ENCODE peak calls at places on chromosomes 5 and 9, in seven cellular contexts. C is adipocyte; L is tibial artery; E is CD4-positive, CD25-positive, alpha-beta regulatory T cell; F is CD8-positive, alpha-beta memory T cell; X is A549; V is CD8-positive, alpha-beta T cell. Z is an unnamed sample.

GRCh38 chr5:56314536-56314935 is 81.4 kb upstream of the ANKRD55 start:
- DNase-seq in C (peak; percentile 22), L (no peak), E (no peak), F (no peak), X (peak; percentile 46), V (no peak), Z (no peak)

GRCh38 chr5:107607656-107608368 is 62.9 kb downstream of the EFNA5 start:
- DNase-seq in C (no peak), L (no peak), E (no peak), F (no peak), X (no peak), V (no peak), Z (no peak)

GRCh38 chr9:135798303-135798585 is 96.3 kb downstream of the KCNT1 start:
- DNase-seq in C (no peak), L (no peak), E (no peak), F (no peak), X (no peak), V (no peak), Z (no peak)

GRCh38 chr5:14893351-14893750 is 21.8 kb upstream of the ANKH start:
- DNase-seq in C (no peak), L (no peak), E (no peak), F (no peak), X (no peak), V (no peak), Z (no peak)

GRCh38 chr9:70962761-70963445 is 158.5 kb downstream of the TRPM3 start:
- DNase-seq in C (no peak), L (no peak), E (no peak), F (no peak), X (no peak), V (no peak), Z (no peak)

GRCh38 chr9:93297659-93298497 is 113.9 kb downstream of the WNK2 start:
- DNase-seq in C (no peak), L (no peak), E (no peak), F (no peak), X (no peak), V (no peak), Z (no peak)

GRCh38 chr5:44048268-44048984 is 340.8 kb downstream of the FGF10 start:
- DNase-seq in C (peak; percentile 0), L (no peak), E (no peak), F (no peak), X (no peak), V (no peak), Z (no peak)

GRCh38 chr5:104198156-104198555 is 635.6 kb upstream of the NUDT12 start:
- DNase-seq in C (no peak), L (no peak), E (no peak), F (no peak), X (no peak), V (no peak), Z (no peak)

GRCh38 chr5:89436464-89436863 is 553.5 kb upstream of the MEF2C start:
- DNase-seq in C (no peak), L (no peak), E (no peak), F (no peak), X (no peak), V (no peak), Z (no peak)

GRCh38 chr5:72648511-72648910 is 141.3 kb upstream of the ZNF366 start:
- DNase-seq in C (no peak), L (no peak), E (no peak), F (no peak), X (no peak), V (no peak), Z (no peak)

GRCh38 chr5:171898379-171898778 is 108.1 kb downstream of the FBXW11 start:
- DNase-seq in C (peak; percentile 54), L (no peak), E (no peak), F (no peak), X (no peak), V (no peak), Z (no peak)

GRCh38 chr9:129432255-129432654 is 188.6 kb downstream of the C9orf50 start:
- DNase-seq in C (no peak), L (no peak), E (no peak), F (no peak), X (no peak), V (no peak), Z (no peak)
- H3K4me1 ChIP-seq in C (peaks cover 8% of the 10 kb centered on the region), L (peaks cover 19% of the 10 kb centered on the region), E (peaks cover 9% of the 10 kb centered on the region), F (peaks cover 6% of the 10 kb centered on the region), X (no peaks in the 10 kb centered on the region), V (peaks cover 6% of the 10 kb centered on the region), Z (peaks cover 9% of the 10 kb centered on the region)

GRCh38 chr9:35538361-35539234 is 48.7 kb downstream of the RUSC2 start:
- DNase-seq in C (peak; percentile 76), L (peak; percentile 81), E (no peak), F (no peak), X (no peak), V (no peak), Z (no peak)
- H3K4me3 ChIP-seq in C (peak overlapping the region; percentile 72), L (peak overlapping the region; percentile 34), E (no peak overlapping the region), F (no peak overlapping the region), X (no peak overlapping the region), V (no peak overlapping the region), Z (no peak overlapping the region)

GRCh38 chr5:173777669-173778068 is 110.5 kb upstream of the CPEB4 start:
- DNase-seq in C (no peak), L (no peak), E (no peak), F (no peak), X (no peak), V (no peak), Z (no peak)
- H3K4me1 ChIP-seq in C (peaks cover 18% of the 10 kb centered on the region), L (peaks cover 17% of the 10 kb centered on the region), E (peaks cover 16% of the 10 kb centered on the region), F (peaks cover 12% of the 10 kb centered on the region), X (peaks cover 40% of the 10 kb centered on the region), V (peaks cover 6% of the 10 kb centered on the region), Z (no peaks in the 10 kb centered on the region)

GRCh38 chr5:177429248-177430045 is 3.0 kb downstream of the GRK6 start:
- DNase-seq in C (no peak), L (peak; percentile 66), E (peak; percentile 70), F (peak; percentile 82), X (no peak), V (peak; percentile 86), Z (peak; percentile 76)
- H3K4me3 ChIP-seq in C (no peak overlapping the region), L (no peak overlapping the region), E (peak overlapping the region; percentile 83), F (peak overlapping the region; percentile 88), X (no peak overlapping the region), V (peak overlapping the region; percentile 98), Z (peak overlapping the region; percentile 62)

GRCh38 chr9:134296301-134297081 is 29.8 kb upstream of the RXRA start:
- DNase-seq in C (no peak), L (no peak), E (no peak), F (no peak), X (no peak), V (no peak), Z (no peak)
- H3K4me1 ChIP-seq in C (peaks cover 10% of the 10 kb centered on the region), L (peaks cover 11% of the 10 kb centered on the region), E (no peaks in the 10 kb centered on the region), F (peaks cover 4% of the 10 kb centered on the region), X (no peaks in the 10 kb centered on the region), V (peaks cover 4% of the 10 kb centered on the region), Z (peaks cover 2% of the 10 kb centered on the region)

GRCh38 chr5:151023047-151023615 is 2.7 kb downstream of the GPX3 start:
- DNase-seq in C (no peak), L (peak; percentile 90), E (no peak), F (no peak), X (no peak), V (no peak), Z (no peak)

GRCh38 chr5:151023651-151024050 is 3.3 kb downstream of the GPX3 start:
- DNase-seq in C (no peak), L (peak; percentile 85), E (no peak), F (no peak), X (no peak), V (no peak), Z (no peak)

GRCh38 chr5:151024440-151024839 is 4.0 kb downstream of the GPX3 start:
- DNase-seq in C (no peak), L (no peak), E (no peak), F (no peak), X (no peak), V (no peak), Z (no peak)

GRCh38 chr5:151021771-151022170 is 1.4 kb downstream of the GPX3 start:
- DNase-seq in C (no peak), L (no peak), E (no peak), F (no peak), X (no peak), V (no peak), Z (no peak)

GRCh38 chr5:151022511-151023018 is 2.2 kb downstream of the GPX3 start:
- DNase-seq in C (no peak), L (peak; percentile 79), E (no peak), F (no peak), X (no peak), V (no peak), Z (no peak)
- H3K4me3 ChIP-seq in C (peak overlapping the region; percentile 83), L (peak overlapping the region; percentile 95), E (no peak overlapping the region), F (no peak overlapping the region), X (no peak overlapping the region), V (no peak overlapping the region), Z (no peak overlapping the region)

GRCh38 chr5:150272531-150272930 is 17.0 kb downstream of the CAMK2A start:
- DNase-seq in C (peak; percentile 40), L (no peak), E (no peak), F (no peak), X (peak; percentile 59), V (no peak), Z (no peak)

GRCh38 chr5:150271296-150271692 is 18.3 kb downstream of the CAMK2A start:
- DNase-seq in C (no peak), L (no peak), E (no peak), F (no peak), X (no peak), V (no peak), Z (no peak)

GRCh38 chr5:150270546-150271295 is 18.9 kb downstream of the CAMK2A start:
- DNase-seq in C (no peak), L (no peak), E (no peak), F (no peak), X (no peak), V (no peak), Z (no peak)

GRCh38 chr5:150274811-150275210 is 14.8 kb downstream of the CAMK2A start:
- DNase-seq in C (no peak), L (no peak), E (no peak), F (no peak), X (no peak), V (no peak), Z (no peak)

GRCh38 chr5:150271923-150272322 is 17.6 kb downstream of the CAMK2A start:
- DNase-seq in C (no peak), L (no peak), E (no peak), F (no peak), X (no peak), V (no peak), Z (no peak)
- H3K4me1 ChIP-seq in C (no peaks in the 10 kb centered on the region), L (no peaks in the 10 kb centered on the region), E (no peaks in the 10 kb centered on the region), F (no peaks in the 10 kb centered on the region), X (peaks cover 15% of the 10 kb centered on the region), V (no peaks in the 10 kb centered on the region), Z (no peaks in the 10 kb centered on the region)

GRCh38 chr9:129664664-129665007 is 811 bp upstream of the PRRX2 start:
- DNase-seq in C (no peak), L (no peak), E (no peak), F (no peak), X (no peak), V (no peak), Z (no peak)
- H3K4me3 ChIP-seq in C (peak overlapping the region; percentile 78), L (peak overlapping the region; percentile 59), E (no peak overlapping the region), F (peak overlapping the region; percentile 32), X (no peak overlapping the region), V (peak overlapping the region; percentile 46), Z (peak overlapping the region; percentile 52)